ENCODE peak calls at places on chromosomes 2 and 18, in eight cellular contexts. G is testis; L is suprapubic skin; H is kidney; W is OCI-LY7; E is CD8-positive, alpha-beta memory T cell; I is CD4-positive, CD25-positive, alpha-beta regulatory T cell; Z is GM23248. A is an unnamed sample.

GRCh38 chr2:30636311-30636710 is 170.9 kb downstream of the CAPN13 start:
- DNase-seq in L (no peak), H (no peak), W (no peak), E (no peak), I (no peak), G (no peak), Z (no peak), A (no peak)

GRCh38 chr2:20430461-20431302 is 16.2 kb upstream of the RHOB start:
- DNase-seq in Z (peak; percentile 75), L (peak; percentile 26), I (no peak), W (no peak), H (no peak), G (no peak), E (no peak), A (no peak)

GRCh38 chr18:34400837-34401236 is 176.1 kb upstream of the NOL4 start:
- DNase-seq in L (no peak), G (no peak), I (no peak), E (no peak), H (no peak), Z (no peak), W (no peak), A (no peak)

GRCh38 chr2:236546561-236546961 is 23.1 kb upstream of the ACKR3 start:
- DNase-seq in Z (no peak), I (peak; percentile 45), L (no peak), H (no peak), G (no peak), W (peak; percentile 79), E (peak; percentile 50), A (no peak)

GRCh38 chr2:12106440-12107080 is 360.1 kb downstream of the LPIN1 start:
- DNase-seq in W (no peak), E (no peak), I (no peak), Z (peak; percentile 99), H (peak; percentile 78), L (no peak), G (no peak), A (no peak)

GRCh38 chr2:170396799-170397459 is 219.0 kb downstream of the MYO3B start:
- DNase-seq in G (no peak), W (peak; percentile 10), Z (peak; percentile 37), E (no peak), L (no peak), H (no peak), I (no peak), A (no peak)

GRCh38 chr2:170928824-170929685 is at the start of gene GORASP2:
- DNase-seq in Z (peak; percentile 100), L (peak; percentile 99), E (peak; percentile 99), G (peak; percentile 100), I (peak; percentile 99), H (peak; percentile 100), W (peak; percentile 100), A (peak; percentile 96)

GRCh38 chr18:76572517-76573247 is 77.6 kb upstream of the ZNF516 start:
- DNase-seq in L (no peak), H (no peak), I (no peak), E (no peak), G (no peak), W (peak; percentile 1), Z (no peak), A (no peak)

GRCh38 chr2:30084915-30085314 is 61.9 kb upstream of the YPEL5 start:
- DNase-seq in G (no peak), I (no peak), H (no peak), L (no peak), W (no peak), E (no peak), Z (no peak), A (no peak)

GRCh38 chr2:222753251-222753824 is 81.9 kb downstream of the MOGAT1 start:
- DNase-seq in E (no peak), H (no peak), G (peak; percentile 35), W (no peak), I (no peak), Z (peak; percentile 59), L (no peak), A (no peak)

GRCh38 chr2:217902281-217903141 is 100.3 kb downstream of the TNS1 start:
- DNase-seq in W (no peak), G (peak; percentile 78), H (peak; percentile 96), I (no peak), L (peak; percentile 90), Z (peak; percentile 85), E (no peak), A (no peak)

GRCh38 chr2:158598856-158599517 is 142.2 kb downstream of the PKP4 start:
- DNase-seq in L (no peak), G (no peak), I (no peak), W (no peak), H (no peak), Z (peak; percentile 2), E (no peak), A (no peak)

GRCh38 chr2:158889135-158889853 is 79.1 kb upstream of the TANC1 start:
- DNase-seq in L (no peak), H (no peak), E (no peak), Z (no peak), I (no peak), W (no peak), G (no peak), A (no peak)

GRCh38 chr2:60354713-60355112 is 198.7 kb downstream of the BCL11A start:
- DNase-seq in G (no peak), E (no peak), Z (no peak), H (no peak), I (no peak), L (no peak), W (no peak), A (no peak)

GRCh38 chr2:10141736-10142639 is 19.4 kb downstream of the RRM2 start:
- DNase-seq in G (peak; percentile 49), I (no peak), Z (peak; percentile 35), L (no peak), E (peak; percentile 42), H (no peak), W (peak; percentile 48), A (no peak)

GRCh38 chr2:205692095-205692494 is 9.8 kb downstream of the NRP2 start:
- DNase-seq in I (no peak), L (no peak), G (no peak), W (no peak), E (no peak), H (no peak), Z (peak; percentile 47), A (no peak)

GRCh38 chr2:236045264-236046235 is 122.6 kb downstream of the GBX2 start:
- DNase-seq in W (no peak), L (no peak), Z (no peak), E (no peak), G (no peak), H (no peak), I (no peak), A (no peak)

GRCh38 chr2:181058378-181059269 is 78.2 kb downstream of the UBE2E3 start:
- DNase-seq in Z (peak; percentile 37), L (no peak), H (no peak), I (peak; percentile 43), G (peak; percentile 22), W (peak; percentile 62), E (peak; percentile 36), A (no peak)

GRCh38 chr2:58107803-58108710 is 61.5 kb downstream of the VRK2 start:
- DNase-seq in W (no peak), Z (peak; percentile 94), E (no peak), H (no peak), I (no peak), L (no peak), G (no peak), A (no peak)

GRCh38 chr2:8576525-8577157 is 105.2 kb upstream of the ID2 start:
- DNase-seq in I (no peak), H (peak; percentile 70), Z (no peak), L (peak; percentile 71), E (peak; percentile 11), G (no peak), W (peak; percentile 91), A (no peak)

GRCh38 chr2:61855178-61855523 is 1.3 kb upstream of the FAM161A start:
- DNase-seq in W (no peak), H (no peak), Z (no peak), E (no peak), L (no peak), I (no peak), G (peak; percentile 16), A (no peak)

GRCh38 chr2:101108357-101108756 is 42.8 kb downstream of the TBC1D8 start:
- DNase-seq in E (no peak), I (no peak), H (no peak), L (no peak), G (no peak), Z (no peak), W (no peak), A (no peak)
- H3K4me1 ChIP-seq in E (no peaks in the 10 kb centered on the region), I (no peaks in the 10 kb centered on the region), H (peaks cover 18% of the 10 kb centered on the region), L (peaks cover 44% of the 10 kb centered on the region), G (peaks cover 25% of the 10 kb centered on the region), Z (peaks cover 7% of the 10 kb centered on the region), W (no peaks in the 10 kb centered on the region), A (no peaks in the 10 kb centered on the region)

DNA sequence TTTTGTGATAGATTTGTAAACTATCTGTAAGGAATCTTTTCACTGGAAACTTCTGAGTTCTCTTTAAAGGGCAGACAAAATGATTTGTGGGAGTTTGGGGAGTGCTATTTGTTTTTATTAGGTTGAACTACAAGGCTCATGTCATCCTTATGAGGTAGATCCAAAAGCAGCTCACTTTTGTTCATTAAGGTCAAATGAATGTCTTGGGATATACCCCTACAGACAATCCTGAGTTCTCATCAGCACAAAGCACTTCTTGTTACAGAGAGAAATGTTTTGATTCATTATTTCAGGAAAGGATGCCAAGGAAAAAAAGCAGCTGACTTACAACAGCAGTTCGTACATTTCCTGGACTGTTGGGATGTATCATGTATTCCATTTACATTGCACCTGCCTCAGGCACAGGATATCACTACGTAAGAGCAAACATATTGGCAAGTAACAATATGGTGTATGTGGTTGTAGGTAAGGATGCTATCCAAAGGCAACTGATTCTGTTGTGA is 68.9 kb downstream of the DCC start:
- DNase-seq in L (no peak), E (no peak), G (no peak), W (no peak), I (no peak), H (no peak), Z (no peak), A (no peak)
- H3K27ac ChIP-seq in L (no peak overlapping the region), E (no peak overlapping the region), G (no peak overlapping the region), W (no peak overlapping the region), I (no peak overlapping the region), H (no peak overlapping the region), Z (no peak overlapping the region), A (no peak overlapping the region)

GRCh38 chr2:45778720-45779171 is 127.3 kb downstream of the PRKCE start:
- DNase-seq in Z (peak; percentile 78), G (peak; percentile 87), W (peak; percentile 82), H (no peak), L (peak; percentile 85), I (peak; percentile 70), E (peak; percentile 69), A (peak; percentile 33)
- H3K4me1 ChIP-seq in Z (peaks cover 14% of the 10 kb centered on the region), G (no peaks in the 10 kb centered on the region), W (peaks cover 18% of the 10 kb centered on the region), H (peaks cover 8% of the 10 kb centered on the region), L (peaks cover 25% of the 10 kb centered on the region), I (no peaks in the 10 kb centered on the region), E (peaks cover 7% of the 10 kb centered on the region), A (no peaks in the 10 kb centered on the region)

GRCh38 chr2:203683421-203683820 is 23.0 kb upstream of the CD28 start:
- DNase-seq in L (no peak), Z (no peak), W (no peak), H (no peak), E (no peak), G (no peak), I (no peak), A (no peak)
- H3K27ac ChIP-seq in L (peak overlapping the region; percentile 67), Z (peak overlapping the region; percentile 100), W (no peak overlapping the region), H (peak overlapping the region; percentile 30), E (no peak overlapping the region), G (no peak overlapping the region), I (no peak overlapping the region), A (no peak overlapping the region)

DNA sequence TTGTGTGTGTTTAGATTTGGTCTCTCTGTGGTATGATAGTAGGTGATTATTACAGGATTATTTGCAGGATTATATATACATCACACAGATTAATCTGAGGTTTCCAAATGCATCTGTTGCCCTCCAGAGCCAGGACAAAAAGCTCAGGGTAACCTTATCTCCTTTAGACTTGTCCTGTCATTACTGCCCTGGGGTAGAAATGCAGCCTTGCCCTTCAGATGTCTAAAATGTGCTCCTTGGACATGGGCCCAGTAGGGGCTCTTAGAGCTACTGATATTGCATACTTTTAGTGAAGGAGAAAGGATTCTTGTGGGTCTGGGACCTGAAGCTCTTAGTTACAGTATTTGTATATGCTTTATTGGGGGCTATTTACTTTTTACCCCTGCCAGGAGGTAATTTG is 56.2 kb downstream of the PRKRA start:
- DNase-seq in H (no peak), G (no peak), Z (no peak), L (no peak), I (no peak), E (no peak), W (no peak), A (no peak)
- H3K4me1 ChIP-seq in H (no peaks in the 10 kb centered on the region), G (no peaks in the 10 kb centered on the region), Z (no peaks in the 10 kb centered on the region), L (no peaks in the 10 kb centered on the region), I (no peaks in the 10 kb centered on the region), E (no peaks in the 10 kb centered on the region), W (no peaks in the 10 kb centered on the region), A (no peaks in the 10 kb centered on the region)

A was measured in effector memory CD4-positive, alpha-beta T cell.